ENCODE peak calls at places on chromosomes 12 and 14, in five cellular contexts. L is AG04450, Z is GDM1, J is lung microvascular endothelial cell, I is left cardiac atrium. S is an unnamed sample.

GRCh38 chr14:23544511-23545447 is 6.8 kb downstream of the ZFHX2 start:
- DNase-seq in I (peak; percentile 51), L (no peak), J (no peak), Z (no peak), S (no peak)

GRCh38 chr14:21990116-21990515 is 316.5 kb upstream of the OR4E1 start:
- DNase-seq in J (peak; percentile 16), Z (no peak), L (no peak), I (no peak), S (no peak)

GRCh38 chr12:59678759-59679411 is 83.1 kb downstream of the SLC16A7 start:
- DNase-seq in J (no peak), Z (no peak), L (no peak), I (no peak), S (no peak)

GRCh38 chr14:49972199-49972671 is 79.4 kb downstream of the ARF6 start:
- DNase-seq in Z (peak; percentile 22), L (no peak), J (peak; percentile 26), I (no peak), S (no peak)

GRCh38 chr12:22088886-22089285 is 42.9 kb downstream of the CMAS start:
- DNase-seq in I (no peak), J (no peak), L (no peak), Z (no peak), S (no peak)

GRCh38 chr14:75298187-75298985 is 19.8 kb downstream of the FOS start:
- DNase-seq in J (no peak), L (no peak), I (peak; percentile 64), Z (no peak), S (no peak)

GRCh38 chr14:67524152-67524963 is 8.7 kb upstream of the PLEKHH1 start:
- DNase-seq in L (no peak), J (no peak), I (no peak), Z (no peak), S (no peak)

GRCh38 chr14:63897706-63898105 is 44.9 kb downstream of the SYNE2 start:
- DNase-seq in J (no peak), L (no peak), I (no peak), Z (no peak), S (no peak)

GRCh38 chr14:78851189-78851588 is 681.0 kb downstream of the NRXN3 start:
- DNase-seq in L (no peak), I (no peak), Z (no peak), J (no peak), S (no peak)

GRCh38 chr12:1350934-1351240 is 243.5 kb downstream of the FBXL14 start:
- DNase-seq in J (no peak), I (no peak), Z (no peak), L (no peak), S (no peak)

GRCh38 chr14:103568952-103569351 is 6.2 kb downstream of the COA8 start:
- DNase-seq in L (no peak), J (peak; percentile 51), Z (no peak), I (no peak), S (no peak)

GRCh38 chr14:81234268-81234667 is 13.5 kb upstream of the GTF2A1 start:
- DNase-seq in Z (no peak), I (no peak), J (peak; percentile 43), L (no peak), S (no peak)

GRCh38 chr12:6608592-6609311 is 1.6 kb upstream of the CHD4 start:
- DNase-seq in L (no peak), Z (no peak), I (peak; percentile 49), J (no peak), S (no peak)

GRCh38 chr14:100826371-100827139 is 637 bp downstream of the MEG3 start:
- DNase-seq in I (no peak), L (no peak), J (no peak), Z (no peak), S (no peak)